ENCODE peak calls at places on chromosomes 2 and 18, in four cellular contexts. One of them, this sample, is unnamed.

GRCh38 chr18:43277164-43277600 is at the start of gene SYT4:
- DNase-seq in CD8-positive, alpha-beta T cell: peak; percentile 15
- DNase-seq in hippocampal formation: peak; percentile 73
- DNase-seq in NCI-H524: peak; percentile 97
- DNase-seq in this sample: peak; percentile 51

GRCh38 chr2:101699939-101700442 is 2.5 kb downstream of the MAP4K4 start:
- DNase-seq in CD8-positive, alpha-beta T cell: no peak
- DNase-seq in hippocampal formation: peak; percentile 64
- DNase-seq in NCI-H524: no peak
- DNase-seq in this sample: no peak

GRCh38 chr18:7760967-7761946 is 194.1 kb downstream of the PTPRM start:
- DNase-seq in CD8-positive, alpha-beta T cell: no peak
- DNase-seq in hippocampal formation: no peak
- DNase-seq in NCI-H524: no peak
- DNase-seq in this sample: no peak

GRCh38 chr2:62724886-62725711 is 19.6 kb downstream of the EHBP1 start:
- DNase-seq in CD8-positive, alpha-beta T cell: peak; percentile 27
- DNase-seq in hippocampal formation: peak; percentile 4
- DNase-seq in NCI-H524: peak; percentile 1
- DNase-seq in this sample: no peak

GRCh38 chr2:195575879-195576391 is 81.1 kb upstream of the SLC39A10 start:
- DNase-seq in CD8-positive, alpha-beta T cell: no peak
- DNase-seq in hippocampal formation: peak; percentile 41
- DNase-seq in NCI-H524: no peak
- DNase-seq in this sample: no peak

GRCh38 chr2:32884346-32884745 is 62.4 kb upstream of the LTBP1 start:
- DNase-seq in CD8-positive, alpha-beta T cell: no peak
- DNase-seq in hippocampal formation: no peak
- DNase-seq in NCI-H524: no peak
- DNase-seq in this sample: no peak

GRCh38 chr2:206642075-206643025 is at the start of gene FAM237A:
- DNase-seq in CD8-positive, alpha-beta T cell: no peak
- DNase-seq in hippocampal formation: no peak
- DNase-seq in NCI-H524: no peak
- DNase-seq in this sample: no peak

GRCh38 chr2:234091883-234092282 is 41.4 kb downstream of the SPP2 start:
- DNase-seq in CD8-positive, alpha-beta T cell: no peak
- DNase-seq in hippocampal formation: no peak
- DNase-seq in NCI-H524: no peak
- DNase-seq in this sample: no peak

GRCh38 chr2:15667579-15668556 is 76.2 kb downstream of the DDX1 start:
- DNase-seq in CD8-positive, alpha-beta T cell: no peak
- DNase-seq in hippocampal formation: no peak
- DNase-seq in NCI-H524: no peak
- DNase-seq in this sample: no peak

GRCh38 chr2:82803307-82803706 is 1655.8 kb downstream of the SUCLG1 start:
- DNase-seq in CD8-positive, alpha-beta T cell: no peak
- DNase-seq in hippocampal formation: no peak
- DNase-seq in NCI-H524: no peak
- DNase-seq in this sample: no peak

GRCh38 chr18:58669731-58670379 is 1.4 kb upstream of the MALT1 start:
- DNase-seq in CD8-positive, alpha-beta T cell: no peak
- DNase-seq in hippocampal formation: no peak
- DNase-seq in NCI-H524: no peak
- DNase-seq in this sample: no peak

GRCh38 chr2:10395893-10396292 is 52.2 kb downstream of the ODC1 start:
- DNase-seq in CD8-positive, alpha-beta T cell: no peak
- DNase-seq in hippocampal formation: no peak
- DNase-seq in NCI-H524: no peak
- DNase-seq in this sample: no peak

GRCh38 chr2:205695460-205695979 is 13.2 kb downstream of the NRP2 start:
- DNase-seq in CD8-positive, alpha-beta T cell: no peak
- DNase-seq in hippocampal formation: no peak
- DNase-seq in NCI-H524: no peak
- DNase-seq in this sample: no peak

GRCh38 chr2:157056200-157056676 is 201.3 kb upstream of the GALNT5 start:
- DNase-seq in CD8-positive, alpha-beta T cell: no peak
- DNase-seq in hippocampal formation: no peak
- DNase-seq in NCI-H524: no peak
- DNase-seq in this sample: no peak

GRCh38 chr2:314561-315336 is 26.9 kb upstream of the ALKAL2 start:
- DNase-seq in CD8-positive, alpha-beta T cell: no peak
- DNase-seq in hippocampal formation: no peak
- DNase-seq in NCI-H524: no peak
- DNase-seq in this sample: no peak

GRCh38 chr18:63697261-63697660 is 5.5 kb upstream of the SERPINB11 start:
- DNase-seq in CD8-positive, alpha-beta T cell: no peak
- DNase-seq in hippocampal formation: no peak
- DNase-seq in NCI-H524: no peak
- DNase-seq in this sample: no peak

GRCh38 chr2:131567891-131568290 is 40.2 kb downstream of the CCDC74A start:
- DNase-seq in CD8-positive, alpha-beta T cell: no peak
- DNase-seq in hippocampal formation: no peak
- DNase-seq in NCI-H524: no peak
- DNase-seq in this sample: no peak

GRCh38 chr2:145595296-145595695 is 1075.4 kb upstream of the ZEB2 start:
- DNase-seq in CD8-positive, alpha-beta T cell: no peak
- DNase-seq in hippocampal formation: no peak
- DNase-seq in NCI-H524: no peak
- DNase-seq in this sample: no peak

GRCh38 chr2:226644342-226644957 is 155.2 kb downstream of the IRS1 start:
- DNase-seq in CD8-positive, alpha-beta T cell: no peak
- DNase-seq in hippocampal formation: no peak
- DNase-seq in NCI-H524: no peak
- DNase-seq in this sample: no peak

GRCh38 chr2:174344716-174345472 is 10.1 kb downstream of the SP9 start:
- DNase-seq in CD8-positive, alpha-beta T cell: no peak
- DNase-seq in hippocampal formation: no peak
- DNase-seq in NCI-H524: no peak
- DNase-seq in this sample: peak; percentile 81

GRCh38 chr2:4673025-4673489 is 969.7 kb downstream of the DCDC2C start:
- DNase-seq in CD8-positive, alpha-beta T cell: no peak
- DNase-seq in hippocampal formation: no peak
- DNase-seq in NCI-H524: peak; percentile 57
- DNase-seq in this sample: peak; percentile 36

GRCh38 chr2:233928594-233929351 is 11.6 kb downstream of the TRPM8 start:
- DNase-seq in CD8-positive, alpha-beta T cell: no peak
- DNase-seq in hippocampal formation: no peak
- DNase-seq in NCI-H524: peak; percentile 7
- DNase-seq in this sample: peak; percentile 52

GRCh38 chr2:30184035-30184434 is 37.2 kb downstream of the YPEL5 start:
- DNase-seq in CD8-positive, alpha-beta T cell: no peak
- DNase-seq in hippocampal formation: no peak
- DNase-seq in NCI-H524: no peak
- DNase-seq in this sample: no peak

GRCh38 chr2:12769492-12770105 is 52.9 kb downstream of the TRIB2 start:
- DNase-seq in CD8-positive, alpha-beta T cell: no peak
- DNase-seq in hippocampal formation: no peak
- DNase-seq in NCI-H524: no peak
- DNase-seq in this sample: no peak

GRCh38 chr2:195572894-195573293 is 84.1 kb upstream of the SLC39A10 start:
- DNase-seq in CD8-positive, alpha-beta T cell: no peak
- DNase-seq in hippocampal formation: no peak
- DNase-seq in NCI-H524: no peak
- DNase-seq in this sample: no peak

GRCh38 chr2:128414351-128414750 is 95.7 kb upstream of the HS6ST1 start:
- DNase-seq in CD8-positive, alpha-beta T cell: no peak
- DNase-seq in hippocampal formation: no peak
- DNase-seq in NCI-H524: no peak
- DNase-seq in this sample: no peak

GRCh38 chr2:198006733-198007132 is 202.3 kb downstream of the PLCL1 start:
- DNase-seq in CD8-positive, alpha-beta T cell: no peak
- DNase-seq in hippocampal formation: no peak
- DNase-seq in NCI-H524: no peak
- DNase-seq in this sample: no peak

This sample was measured in NCI-H1694 treated with DMSO at 0.1 percent for 48 hours.